ENCODE peak calls at places on chromosomes 12 and 14, in four cellular contexts. One of them, this sample, is unnamed.

GRCh38 chr14:85528882-85529585 is 910 bp upstream of the FLRT2 start:
- DNase-seq in stimulated activated CD4-positive, alpha-beta T cell treated with anti-CD3 and anti-CD28 coated beads, Interleukin-4, amount 100 ng/mL, for 48 hours: no peak
- DNase-seq in progenitor cell of endocrine pancreas: no peak
- DNase-seq in activated naive CD4-positive, alpha-beta T cell treated with anti-CD3 and anti-CD28 coated beads, Interleukin-2, amount 10 ng/mL, durations not matched to agents 7 days and 5 days: no peak
- DNase-seq in this sample: no peak

GRCh38 chr12:3980504-3981272 is 107.5 kb upstream of the PARP11 start:
- DNase-seq in activated naive CD4-positive, alpha-beta T cell treated with anti-CD3 and anti-CD28 coated beads, Interleukin-2, amount 10 ng/mL, durations not matched to agents 7 days and 5 days: no peak
- DNase-seq in progenitor cell of endocrine pancreas: no peak
- DNase-seq in stimulated activated CD4-positive, alpha-beta T cell treated with anti-CD3 and anti-CD28 coated beads, Interleukin-4, amount 100 ng/mL, for 48 hours: no peak
- DNase-seq in this sample: no peak

GRCh38 chr12:8037046-8037663 is 4.6 kb downstream of the FOXJ2 start:
- DNase-seq in stimulated activated CD4-positive, alpha-beta T cell treated with anti-CD3 and anti-CD28 coated beads, Interleukin-4, amount 100 ng/mL, for 48 hours: no peak
- DNase-seq in activated naive CD4-positive, alpha-beta T cell treated with anti-CD3 and anti-CD28 coated beads, Interleukin-2, amount 10 ng/mL, durations not matched to agents 7 days and 5 days: no peak
- DNase-seq in progenitor cell of endocrine pancreas: no peak
- DNase-seq in this sample: no peak

GRCh38 chr12:82182601-82183000 is 175.6 kb downstream of the CCDC59 start:
- DNase-seq in progenitor cell of endocrine pancreas: no peak
- DNase-seq in stimulated activated CD4-positive, alpha-beta T cell treated with anti-CD3 and anti-CD28 coated beads, Interleukin-4, amount 100 ng/mL, for 48 hours: no peak
- DNase-seq in activated naive CD4-positive, alpha-beta T cell treated with anti-CD3 and anti-CD28 coated beads, Interleukin-2, amount 10 ng/mL, durations not matched to agents 7 days and 5 days: no peak
- DNase-seq in this sample: no peak

GRCh38 chr12:43106355-43106754 is 445.6 kb downstream of the ADAMTS20 start:
- DNase-seq in progenitor cell of endocrine pancreas: no peak
- DNase-seq in activated naive CD4-positive, alpha-beta T cell treated with anti-CD3 and anti-CD28 coated beads, Interleukin-2, amount 10 ng/mL, durations not matched to agents 7 days and 5 days: no peak
- DNase-seq in stimulated activated CD4-positive, alpha-beta T cell treated with anti-CD3 and anti-CD28 coated beads, Interleukin-4, amount 100 ng/mL, for 48 hours: no peak
- DNase-seq in this sample: no peak

GRCh38 chr14:103281496-103282231 is 52.4 kb upstream of the EIF5 start:
- DNase-seq in activated naive CD4-positive, alpha-beta T cell treated with anti-CD3 and anti-CD28 coated beads, Interleukin-2, amount 10 ng/mL, durations not matched to agents 7 days and 5 days: no peak
- DNase-seq in progenitor cell of endocrine pancreas: no peak
- DNase-seq in stimulated activated CD4-positive, alpha-beta T cell treated with anti-CD3 and anti-CD28 coated beads, Interleukin-4, amount 100 ng/mL, for 48 hours: no peak
- DNase-seq in this sample: peak

GRCh38 chr12:102095677-102096263 is 24.1 kb downstream of the NUP37 start:
- DNase-seq in stimulated activated CD4-positive, alpha-beta T cell treated with anti-CD3 and anti-CD28 coated beads, Interleukin-4, amount 100 ng/mL, for 48 hours: no peak
- DNase-seq in progenitor cell of endocrine pancreas: no peak
- DNase-seq in activated naive CD4-positive, alpha-beta T cell treated with anti-CD3 and anti-CD28 coated beads, Interleukin-2, amount 10 ng/mL, durations not matched to agents 7 days and 5 days: no peak
- DNase-seq in this sample: no peak

GRCh38 chr14:78157855-78158436 is 12.2 kb upstream of the NRXN3 start:
- DNase-seq in activated naive CD4-positive, alpha-beta T cell treated with anti-CD3 and anti-CD28 coated beads, Interleukin-2, amount 10 ng/mL, durations not matched to agents 7 days and 5 days: peak
- DNase-seq in stimulated activated CD4-positive, alpha-beta T cell treated with anti-CD3 and anti-CD28 coated beads, Interleukin-4, amount 100 ng/mL, for 48 hours: no peak
- DNase-seq in progenitor cell of endocrine pancreas: peak
- DNase-seq in this sample: peak

GRCh38 chr14:20631023-20631820 is 10.3 kb downstream of the OR6S1 start:
- DNase-seq in progenitor cell of endocrine pancreas: no peak
- DNase-seq in stimulated activated CD4-positive, alpha-beta T cell treated with anti-CD3 and anti-CD28 coated beads, Interleukin-4, amount 100 ng/mL, for 48 hours: peak
- DNase-seq in activated naive CD4-positive, alpha-beta T cell treated with anti-CD3 and anti-CD28 coated beads, Interleukin-2, amount 10 ng/mL, durations not matched to agents 7 days and 5 days: peak
- DNase-seq in this sample: peak

GRCh38 chr14:59352951-59353350 is 112.2 kb downstream of the GPR135 start:
- DNase-seq in activated naive CD4-positive, alpha-beta T cell treated with anti-CD3 and anti-CD28 coated beads, Interleukin-2, amount 10 ng/mL, durations not matched to agents 7 days and 5 days: no peak
- DNase-seq in stimulated activated CD4-positive, alpha-beta T cell treated with anti-CD3 and anti-CD28 coated beads, Interleukin-4, amount 100 ng/mL, for 48 hours: no peak
- DNase-seq in progenitor cell of endocrine pancreas: no peak
- DNase-seq in this sample: no peak

GRCh38 chr14:73468808-73469386 is 10.6 kb upstream of the NUMB start:
- DNase-seq in stimulated activated CD4-positive, alpha-beta T cell treated with anti-CD3 and anti-CD28 coated beads, Interleukin-4, amount 100 ng/mL, for 48 hours: no peak
- DNase-seq in progenitor cell of endocrine pancreas: no peak
- DNase-seq in activated naive CD4-positive, alpha-beta T cell treated with anti-CD3 and anti-CD28 coated beads, Interleukin-2, amount 10 ng/mL, durations not matched to agents 7 days and 5 days: no peak
- DNase-seq in this sample: no peak

GRCh38 chr12:10098762-10099161 is at the start of gene CLEC1A:
- DNase-seq in progenitor cell of endocrine pancreas: no peak
- DNase-seq in activated naive CD4-positive, alpha-beta T cell treated with anti-CD3 and anti-CD28 coated beads, Interleukin-2, amount 10 ng/mL, durations not matched to agents 7 days and 5 days: no peak
- DNase-seq in stimulated activated CD4-positive, alpha-beta T cell treated with anti-CD3 and anti-CD28 coated beads, Interleukin-4, amount 100 ng/mL, for 48 hours: no peak
- DNase-seq in this sample: peak

GRCh38 chr12:92277795-92278194 is 132.1 kb upstream of the BTG1 start:
- DNase-seq in activated naive CD4-positive, alpha-beta T cell treated with anti-CD3 and anti-CD28 coated beads, Interleukin-2, amount 10 ng/mL, durations not matched to agents 7 days and 5 days: no peak
- DNase-seq in stimulated activated CD4-positive, alpha-beta T cell treated with anti-CD3 and anti-CD28 coated beads, Interleukin-4, amount 100 ng/mL, for 48 hours: no peak
- DNase-seq in progenitor cell of endocrine pancreas: no peak
- DNase-seq in this sample: no peak

GRCh38 chr12:119727600-119728436 is 59.9 kb downstream of the PRKAB1 start:
- DNase-seq in stimulated activated CD4-positive, alpha-beta T cell treated with anti-CD3 and anti-CD28 coated beads, Interleukin-4, amount 100 ng/mL, for 48 hours: no peak
- DNase-seq in activated naive CD4-positive, alpha-beta T cell treated with anti-CD3 and anti-CD28 coated beads, Interleukin-2, amount 10 ng/mL, durations not matched to agents 7 days and 5 days: no peak
- DNase-seq in progenitor cell of endocrine pancreas: no peak
- DNase-seq in this sample: no peak

GRCh38 chr12:108299980-108300696 is 39.0 kb downstream of the CMKLR1 start:
- DNase-seq in stimulated activated CD4-positive, alpha-beta T cell treated with anti-CD3 and anti-CD28 coated beads, Interleukin-4, amount 100 ng/mL, for 48 hours: no peak
- DNase-seq in progenitor cell of endocrine pancreas: no peak
- DNase-seq in activated naive CD4-positive, alpha-beta T cell treated with anti-CD3 and anti-CD28 coated beads, Interleukin-2, amount 10 ng/mL, durations not matched to agents 7 days and 5 days: no peak
- DNase-seq in this sample: no peak

GRCh38 chr12:33752854-33753253 is 269.4 kb upstream of the ALG10 start:
- DNase-seq in activated naive CD4-positive, alpha-beta T cell treated with anti-CD3 and anti-CD28 coated beads, Interleukin-2, amount 10 ng/mL, durations not matched to agents 7 days and 5 days: no peak
- DNase-seq in progenitor cell of endocrine pancreas: no peak
- DNase-seq in stimulated activated CD4-positive, alpha-beta T cell treated with anti-CD3 and anti-CD28 coated beads, Interleukin-4, amount 100 ng/mL, for 48 hours: no peak
- DNase-seq in this sample: no peak

GRCh38 chr14:50040401-50040775 is 76.0 kb downstream of the VCPKMT start:
- DNase-seq in activated naive CD4-positive, alpha-beta T cell treated with anti-CD3 and anti-CD28 coated beads, Interleukin-2, amount 10 ng/mL, durations not matched to agents 7 days and 5 days: peak
- DNase-seq in stimulated activated CD4-positive, alpha-beta T cell treated with anti-CD3 and anti-CD28 coated beads, Interleukin-4, amount 100 ng/mL, for 48 hours: peak
- DNase-seq in progenitor cell of endocrine pancreas: no peak
- DNase-seq in this sample: no peak

GRCh38 chr12:124767075-124767821 is 96.4 kb downstream of the SCARB1 start:
- DNase-seq in stimulated activated CD4-positive, alpha-beta T cell treated with anti-CD3 and anti-CD28 coated beads, Interleukin-4, amount 100 ng/mL, for 48 hours: peak
- DNase-seq in activated naive CD4-positive, alpha-beta T cell treated with anti-CD3 and anti-CD28 coated beads, Interleukin-2, amount 10 ng/mL, durations not matched to agents 7 days and 5 days: peak
- DNase-seq in progenitor cell of endocrine pancreas: peak
- DNase-seq in this sample: peak

GRCh38 chr12:18296909-18297280 is 35.6 kb downstream of the PIK3C2G start:
- DNase-seq in stimulated activated CD4-positive, alpha-beta T cell treated with anti-CD3 and anti-CD28 coated beads, Interleukin-4, amount 100 ng/mL, for 48 hours: no peak
- DNase-seq in activated naive CD4-positive, alpha-beta T cell treated with anti-CD3 and anti-CD28 coated beads, Interleukin-2, amount 10 ng/mL, durations not matched to agents 7 days and 5 days: no peak
- DNase-seq in progenitor cell of endocrine pancreas: no peak
- DNase-seq in this sample: no peak

GRCh38 chr12:116975779-116976393 is 65.1 kb downstream of the FBXW8 start:
- DNase-seq in progenitor cell of endocrine pancreas: no peak
- DNase-seq in stimulated activated CD4-positive, alpha-beta T cell treated with anti-CD3 and anti-CD28 coated beads, Interleukin-4, amount 100 ng/mL, for 48 hours: no peak
- DNase-seq in activated naive CD4-positive, alpha-beta T cell treated with anti-CD3 and anti-CD28 coated beads, Interleukin-2, amount 10 ng/mL, durations not matched to agents 7 days and 5 days: no peak
- DNase-seq in this sample: no peak

GRCh38 chr12:58915634-58916033 is 4.7 kb downstream of the LRIG3 start:
- DNase-seq in activated naive CD4-positive, alpha-beta T cell treated with anti-CD3 and anti-CD28 coated beads, Interleukin-2, amount 10 ng/mL, durations not matched to agents 7 days and 5 days: no peak
- DNase-seq in progenitor cell of endocrine pancreas: no peak
- DNase-seq in stimulated activated CD4-positive, alpha-beta T cell treated with anti-CD3 and anti-CD28 coated beads, Interleukin-4, amount 100 ng/mL, for 48 hours: no peak
- DNase-seq in this sample: no peak

GRCh38 chr12:124764870-124765570 is 98.6 kb downstream of the SCARB1 start:
- DNase-seq in activated naive CD4-positive, alpha-beta T cell treated with anti-CD3 and anti-CD28 coated beads, Interleukin-2, amount 10 ng/mL, durations not matched to agents 7 days and 5 days: no peak
- DNase-seq in stimulated activated CD4-positive, alpha-beta T cell treated with anti-CD3 and anti-CD28 coated beads, Interleukin-4, amount 100 ng/mL, for 48 hours: no peak
- DNase-seq in progenitor cell of endocrine pancreas: no peak
- DNase-seq in this sample: no peak

GRCh38 chr12:132021031-132021871 is 71.5 kb downstream of the EP400 start:
- DNase-seq in stimulated activated CD4-positive, alpha-beta T cell treated with anti-CD3 and anti-CD28 coated beads, Interleukin-4, amount 100 ng/mL, for 48 hours: no peak
- DNase-seq in progenitor cell of endocrine pancreas: no peak
- DNase-seq in activated naive CD4-positive, alpha-beta T cell treated with anti-CD3 and anti-CD28 coated beads, Interleukin-2, amount 10 ng/mL, durations not matched to agents 7 days and 5 days: no peak
- DNase-seq in this sample: no peak

GRCh38 chr12:26226629-26227375 is 31.4 kb downstream of the SSPN start:
- DNase-seq in activated naive CD4-positive, alpha-beta T cell treated with anti-CD3 and anti-CD28 coated beads, Interleukin-2, amount 10 ng/mL, durations not matched to agents 7 days and 5 days: no peak
- DNase-seq in stimulated activated CD4-positive, alpha-beta T cell treated with anti-CD3 and anti-CD28 coated beads, Interleukin-4, amount 100 ng/mL, for 48 hours: no peak
- DNase-seq in progenitor cell of endocrine pancreas: peak
- DNase-seq in this sample: peak

GRCh38 chr12:556498-556897 is 96.8 kb downstream of the B4GALNT3 start:
- DNase-seq in stimulated activated CD4-positive, alpha-beta T cell treated with anti-CD3 and anti-CD28 coated beads, Interleukin-4, amount 100 ng/mL, for 48 hours: no peak
- DNase-seq in progenitor cell of endocrine pancreas: no peak
- DNase-seq in activated naive CD4-positive, alpha-beta T cell treated with anti-CD3 and anti-CD28 coated beads, Interleukin-2, amount 10 ng/mL, durations not matched to agents 7 days and 5 days: no peak
- DNase-seq in this sample: no peak

GRCh38 chr14:91869556-91869955 is 2.2 kb upstream of the TC2N start:
- DNase-seq in activated naive CD4-positive, alpha-beta T cell treated with anti-CD3 and anti-CD28 coated beads, Interleukin-2, amount 10 ng/mL, durations not matched to agents 7 days and 5 days: peak
- DNase-seq in stimulated activated CD4-positive, alpha-beta T cell treated with anti-CD3 and anti-CD28 coated beads, Interleukin-4, amount 100 ng/mL, for 48 hours: no peak
- DNase-seq in progenitor cell of endocrine pancreas: no peak
- DNase-seq in this sample: no peak

GRCh38 chr14:104586832-104587620 is 7.5 kb downstream of the C14orf180 start:
- DNase-seq in progenitor cell of endocrine pancreas: no peak
- DNase-seq in activated naive CD4-positive, alpha-beta T cell treated with anti-CD3 and anti-CD28 coated beads, Interleukin-2, amount 10 ng/mL, durations not matched to agents 7 days and 5 days: no peak
- DNase-seq in stimulated activated CD4-positive, alpha-beta T cell treated with anti-CD3 and anti-CD28 coated beads, Interleukin-4, amount 100 ng/mL, for 48 hours: no peak
- DNase-seq in this sample: no peak

GRCh38 chr14:102209224-102209966 is 69.7 kb downstream of the WDR20 start:
- DNase-seq in progenitor cell of endocrine pancreas: no peak
- DNase-seq in stimulated activated CD4-positive, alpha-beta T cell treated with anti-CD3 and anti-CD28 coated beads, Interleukin-4, amount 100 ng/mL, for 48 hours: no peak
- DNase-seq in activated naive CD4-positive, alpha-beta T cell treated with anti-CD3 and anti-CD28 coated beads, Interleukin-2, amount 10 ng/mL, durations not matched to agents 7 days and 5 days: no peak
- DNase-seq in this sample: no peak

GRCh38 chr12:10607885-10608458 is 5.4 kb downstream of the MAGOHB start:
- DNase-seq in progenitor cell of endocrine pancreas: no peak
- DNase-seq in activated naive CD4-positive, alpha-beta T cell treated with anti-CD3 and anti-CD28 coated beads, Interleukin-2, amount 10 ng/mL, durations not matched to agents 7 days and 5 days: no peak
- DNase-seq in stimulated activated CD4-positive, alpha-beta T cell treated with anti-CD3 and anti-CD28 coated beads, Interleukin-4, amount 100 ng/mL, for 48 hours: no peak
- DNase-seq in this sample: no peak

GRCh38 chr14:49303952-49304516 is 282.1 kb downstream of the RPS29 start:
- DNase-seq in activated naive CD4-positive, alpha-beta T cell treated with anti-CD3 and anti-CD28 coated beads, Interleukin-2, amount 10 ng/mL, durations not matched to agents 7 days and 5 days: peak
- DNase-seq in progenitor cell of endocrine pancreas: peak
- DNase-seq in stimulated activated CD4-positive, alpha-beta T cell treated with anti-CD3 and anti-CD28 coated beads, Interleukin-4, amount 100 ng/mL, for 48 hours: no peak
- DNase-seq in this sample: peak

GRCh38 chr12:27549801-27550652 is 26.0 kb downstream of the PPFIBP1 start:
- DNase-seq in progenitor cell of endocrine pancreas: no peak
- DNase-seq in stimulated activated CD4-positive, alpha-beta T cell treated with anti-CD3 and anti-CD28 coated beads, Interleukin-4, amount 100 ng/mL, for 48 hours: no peak
- DNase-seq in activated naive CD4-positive, alpha-beta T cell treated with anti-CD3 and anti-CD28 coated beads, Interleukin-2, amount 10 ng/mL, durations not matched to agents 7 days and 5 days: no peak
- DNase-seq in this sample: no peak

GRCh38 chr12:28698541-28698940 is 450.5 kb upstream of the FAR2 start:
- DNase-seq in activated naive CD4-positive, alpha-beta T cell treated with anti-CD3 and anti-CD28 coated beads, Interleukin-2, amount 10 ng/mL, durations not matched to agents 7 days and 5 days: no peak
- DNase-seq in progenitor cell of endocrine pancreas: no peak
- DNase-seq in stimulated activated CD4-positive, alpha-beta T cell treated with anti-CD3 and anti-CD28 coated beads, Interleukin-4, amount 100 ng/mL, for 48 hours: no peak
- DNase-seq in this sample: no peak

GRCh38 chr14:49975286-49975685 is 82.4 kb downstream of the ARF6 start:
- DNase-seq in activated naive CD4-positive, alpha-beta T cell treated with anti-CD3 and anti-CD28 coated beads, Interleukin-2, amount 10 ng/mL, durations not matched to agents 7 days and 5 days: no peak
- DNase-seq in progenitor cell of endocrine pancreas: no peak
- DNase-seq in stimulated activated CD4-positive, alpha-beta T cell treated with anti-CD3 and anti-CD28 coated beads, Interleukin-4, amount 100 ng/mL, for 48 hours: no peak
- DNase-seq in this sample: no peak